ENCODE peak calls at places on chromosomes 16 and 17, in four cellular contexts. One of them, this sample, is unnamed. For H3K4me1, the result is how much of the 10 kb centered on the place peaks cover.

GRCh38 chr16:14491831-14492529 is 138.1 kb downstream of the PARN start:
- DNase-seq in testis: no peak
- DNase-seq in left ventricle myocardium inferior: no peak
- DNase-seq in DND-41: no peak
- DNase-seq in this sample: peak

GRCh38 chr17:43406676-43407645 is 8.2 kb downstream of the ARL4D start:
- DNase-seq in left ventricle myocardium inferior: no peak
- DNase-seq in DND-41: no peak
- DNase-seq in testis: no peak
- DNase-seq in this sample: no peak

GRCh38 chr16:57620316-57621231 is 7.9 kb upstream of the ADGRG1 start:
- DNase-seq in testis: no peak
- DNase-seq in left ventricle myocardium inferior: no peak
- DNase-seq in DND-41: no peak
- DNase-seq in this sample: peak

GRCh38 chr17:3511841-3512511 is 36.2 kb downstream of the ASPA start:
- DNase-seq in DND-41: no peak
- DNase-seq in testis: no peak
- DNase-seq in left ventricle myocardium inferior: no peak
- DNase-seq in this sample: no peak

GRCh38 chr17:1574697-1575471 is 12.3 kb upstream of the PITPNA start:
- DNase-seq in DND-41: no peak
- DNase-seq in left ventricle myocardium inferior: no peak
- DNase-seq in testis: no peak
- DNase-seq in this sample: no peak

GRCh38 chr16:77307764-77308561 is 108.8 kb downstream of the SYCE1L start:
- DNase-seq in testis: no peak
- DNase-seq in left ventricle myocardium inferior: no peak
- DNase-seq in DND-41: no peak
- DNase-seq in this sample: no peak

GRCh38 chr17:35774499-35774898 is 13.8 kb downstream of the C17orf50 start:
- DNase-seq in DND-41: no peak
- DNase-seq in testis: peak
- DNase-seq in left ventricle myocardium inferior: no peak
- DNase-seq in this sample: peak

GRCh38 chr17:17842111-17842876 is 5.5 kb upstream of the SREBF1 start:
- DNase-seq in left ventricle myocardium inferior: no peak
- DNase-seq in DND-41: no peak
- DNase-seq in testis: no peak
- DNase-seq in this sample: no peak

GRCh38 chr16:54846761-54847160 is 83.9 kb upstream of the IRX5 start:
- DNase-seq in testis: no peak
- DNase-seq in left ventricle myocardium inferior: no peak
- DNase-seq in DND-41: no peak
- DNase-seq in this sample: no peak

GRCh38 chr16:87560428-87561199 is 41.7 kb upstream of the JPH3 start:
- DNase-seq in left ventricle myocardium inferior: peak
- DNase-seq in testis: peak
- DNase-seq in DND-41: peak
- DNase-seq in this sample: peak

GRCh38 chr17:81033535-81034167 is 1.3 kb upstream of the BAIAP2 start:
- DNase-seq in left ventricle myocardium inferior: no peak
- DNase-seq in DND-41: no peak
- DNase-seq in testis: no peak
- DNase-seq in this sample: no peak

GRCh38 chr17:29237476-29238132 is 9.1 kb upstream of the CRYBA1 start:
- DNase-seq in testis: no peak
- DNase-seq in DND-41: no peak
- DNase-seq in left ventricle myocardium inferior: no peak
- DNase-seq in this sample: no peak

GRCh38 chr17:36593651-36594316 is 2.1 kb downstream of the DHRS11 start:
- DNase-seq in DND-41: no peak
- DNase-seq in testis: no peak
- DNase-seq in left ventricle myocardium inferior: no peak
- DNase-seq in this sample: no peak

GRCh38 chr16:56547949-56548567 is 16.8 kb upstream of the MT4 start:
- DNase-seq in left ventricle myocardium inferior: no peak
- DNase-seq in testis: no peak
- DNase-seq in DND-41: no peak
- DNase-seq in this sample: no peak

GRCh38 chr16:72536673-72537435 is 364.9 kb upstream of the PMFBP1 start:
- DNase-seq in left ventricle myocardium inferior: no peak
- DNase-seq in DND-41: no peak
- DNase-seq in testis: no peak
- DNase-seq in this sample: no peak

GRCh38 chr16:27642753-27643152 is 92.8 kb downstream of the KATNIP start:
- DNase-seq in testis: peak
- DNase-seq in left ventricle myocardium inferior: no peak
- DNase-seq in DND-41: peak
- DNase-seq in this sample: no peak

GRCh38 chr17:74547736-74548135 is 1.8 kb upstream of the CD300C start:
- DNase-seq in testis: no peak
- DNase-seq in DND-41: peak
- DNase-seq in left ventricle myocardium inferior: no peak
- DNase-seq in this sample: no peak

GRCh38 chr17:27072885-27073284 is 221.0 kb upstream of the WSB1 start:
- DNase-seq in left ventricle myocardium inferior: no peak
- DNase-seq in testis: no peak
- DNase-seq in DND-41: no peak
- DNase-seq in this sample: no peak

GRCh38 chr16:71425746-71426068 is 16.1 kb downstream of the TLE7 start:
- DNase-seq in DND-41: no peak
- DNase-seq in testis: peak
- DNase-seq in left ventricle myocardium inferior: no peak
- DNase-seq in this sample: no peak
- H3K4me3 ChIP-seq in DND-41: no peak
- H3K4me3 ChIP-seq in testis: peak
- H3K4me3 ChIP-seq in left ventricle myocardium inferior: no peak
- H3K4me3 ChIP-seq in this sample: peak

DNA sequence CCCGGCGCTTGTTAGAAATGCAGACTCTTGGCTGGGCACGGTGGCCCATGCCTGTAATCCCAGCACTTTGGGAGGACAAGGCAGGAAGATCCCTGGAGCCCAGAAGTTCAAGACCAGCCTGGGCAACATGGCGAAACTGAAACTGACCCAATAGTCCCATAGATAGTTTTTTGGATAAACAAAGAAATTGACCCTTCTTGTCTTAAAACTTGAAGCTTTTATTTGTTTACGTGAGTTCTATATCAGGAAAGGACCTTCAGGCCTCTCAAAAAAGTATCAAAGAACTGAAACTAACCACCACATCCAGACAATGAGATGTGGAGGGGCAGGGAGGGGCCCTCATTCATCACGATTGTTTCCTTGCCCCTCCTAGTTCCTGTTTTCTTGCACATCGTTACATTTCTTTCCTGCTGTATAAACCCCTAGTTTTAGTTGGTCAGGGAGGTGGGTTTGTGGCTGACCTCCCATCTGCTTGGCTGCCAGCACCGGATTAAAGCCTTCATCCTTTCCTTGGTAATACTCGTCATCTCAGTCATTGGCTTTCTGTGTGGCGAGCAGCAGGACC is 29.9 kb upstream of the PRM1 start:
- DNase-seq in testis: no peak
- DNase-seq in left ventricle myocardium inferior: no peak
- DNase-seq in DND-41: peak
- DNase-seq in this sample: no peak
- H3K4me1 ChIP-seq in testis: under half
- H3K4me1 ChIP-seq in left ventricle myocardium inferior: under half
- H3K4me1 ChIP-seq in DND-41: under half
- H3K4me1 ChIP-seq in this sample: under half

GRCh38 chr16:83954577-83955016 is 1.6 kb downstream of the OSGIN1 start:
- DNase-seq in left ventricle myocardium inferior: peak
- DNase-seq in DND-41: no peak
- DNase-seq in testis: peak
- DNase-seq in this sample: no peak
- H3K4me3 ChIP-seq in left ventricle myocardium inferior: peak
- H3K4me3 ChIP-seq in DND-41: no peak
- H3K4me3 ChIP-seq in testis: no peak
- H3K4me3 ChIP-seq in this sample: no peak

DNA sequence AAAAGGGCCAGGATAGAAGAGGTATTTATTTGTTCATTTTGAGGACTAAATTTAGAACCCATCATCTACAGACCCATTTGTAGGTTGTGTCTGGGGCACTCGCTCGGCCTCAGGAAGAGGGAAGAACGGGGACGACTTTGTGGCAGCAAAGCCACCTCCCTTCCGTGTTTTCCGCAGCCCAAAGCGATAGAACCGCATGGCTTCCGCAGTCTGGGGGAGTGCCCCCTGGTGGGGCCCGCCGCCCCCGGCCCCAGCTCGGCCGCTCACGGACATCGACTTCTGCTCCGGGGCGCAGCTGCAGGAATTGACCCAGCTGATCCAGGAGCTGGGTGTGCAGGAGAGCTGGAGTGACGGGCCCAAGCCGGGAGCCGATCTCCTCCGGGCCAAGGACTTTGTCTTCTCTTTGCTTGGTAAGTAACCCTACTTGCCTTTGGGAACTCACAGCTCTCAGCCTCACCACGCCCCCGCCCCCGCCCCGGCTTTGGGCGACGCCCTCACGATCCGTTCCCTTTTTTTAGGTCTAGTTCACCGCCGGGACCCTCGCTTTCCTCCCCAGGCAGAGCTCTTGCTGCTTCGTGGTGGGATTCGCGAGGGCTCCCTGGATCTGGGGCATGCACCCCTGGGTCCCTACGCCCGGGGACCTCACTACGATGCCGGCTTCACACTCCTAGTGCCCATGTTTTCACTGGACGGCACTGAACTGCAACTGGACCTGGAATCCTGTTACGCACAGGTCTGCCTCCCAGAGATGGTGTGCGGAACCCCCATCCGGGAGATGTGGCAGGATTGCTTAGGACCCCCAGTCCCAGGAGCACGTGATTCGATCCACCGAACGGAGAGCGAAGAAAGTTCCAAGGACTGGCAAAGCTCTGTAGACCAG is 681 bp downstream of the TMEM102 start:
- DNase-seq in testis: no peak
- DNase-seq in DND-41: peak
- DNase-seq in left ventricle myocardium inferior: peak
- DNase-seq in this sample: no peak
- H3K4me1 ChIP-seq in testis: under half
- H3K4me1 ChIP-seq in DND-41: under half
- H3K4me1 ChIP-seq in left ventricle myocardium inferior: half or more
- H3K4me1 ChIP-seq in this sample: under half

GRCh38 chr17:77377836-77378235 is 237.1 kb downstream of the SEC14L1 start:
- DNase-seq in DND-41: no peak
- DNase-seq in testis: no peak
- DNase-seq in left ventricle myocardium inferior: no peak
- DNase-seq in this sample: no peak

GRCh38 chr17:77375917-77376651 is 235.3 kb downstream of the SEC14L1 start:
- DNase-seq in DND-41: no peak
- DNase-seq in left ventricle myocardium inferior: no peak
- DNase-seq in testis: peak
- DNase-seq in this sample: peak

GRCh38 chr17:77378318-77379064 is 237.7 kb downstream of the SEC14L1 start:
- DNase-seq in testis: no peak
- DNase-seq in DND-41: no peak
- DNase-seq in left ventricle myocardium inferior: no peak
- DNase-seq in this sample: no peak

GRCh38 chr17:77375526-77375916 is 234.8 kb downstream of the SEC14L1 start:
- DNase-seq in testis: no peak
- DNase-seq in DND-41: no peak
- DNase-seq in left ventricle myocardium inferior: no peak
- DNase-seq in this sample: no peak

GRCh38 chr17:77376795-77377751 is 236.3 kb downstream of the SEC14L1 start:
- DNase-seq in left ventricle myocardium inferior: peak
- DNase-seq in DND-41: no peak
- DNase-seq in testis: peak
- DNase-seq in this sample: peak
- H3K4me3 ChIP-seq in left ventricle myocardium inferior: peak
- H3K4me3 ChIP-seq in DND-41: no peak
- H3K4me3 ChIP-seq in testis: no peak
- H3K4me3 ChIP-seq in this sample: peak

GRCh38 chr16:15808071-15808470 is 48.8 kb downstream of the MYH11 start:
- DNase-seq in DND-41: no peak
- DNase-seq in testis: no peak
- DNase-seq in left ventricle myocardium inferior: no peak
- DNase-seq in this sample: no peak
- H3K4me1 ChIP-seq in DND-41: under half
- H3K4me1 ChIP-seq in testis: half or more
- H3K4me1 ChIP-seq in left ventricle myocardium inferior: under half
- H3K4me1 ChIP-seq in this sample: under half

DNA sequence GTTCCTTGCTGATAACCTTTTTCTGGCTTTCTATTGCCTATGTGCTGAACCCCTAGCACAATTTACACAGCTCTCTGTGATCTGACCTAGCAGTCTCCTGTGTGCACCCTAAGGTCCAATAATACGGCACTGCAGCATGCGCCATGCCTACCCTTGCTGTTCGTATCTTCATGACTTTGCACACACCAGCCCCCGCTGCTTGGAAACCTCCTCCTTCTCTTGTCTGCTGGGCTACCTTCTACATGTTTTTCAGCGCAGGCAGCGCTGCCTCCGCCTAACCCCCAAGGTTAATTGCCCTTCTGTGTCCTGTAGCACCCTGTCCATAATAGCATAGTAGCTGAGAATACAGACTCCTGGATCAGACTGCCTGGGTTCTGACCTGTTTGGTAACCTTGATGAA is 1.4 kb downstream of the STARD3 start:
- DNase-seq in testis: no peak
- DNase-seq in DND-41: no peak
- DNase-seq in left ventricle myocardium inferior: no peak
- DNase-seq in this sample: no peak
- H3K4me3 ChIP-seq in testis: no peak
- H3K4me3 ChIP-seq in DND-41: peak
- H3K4me3 ChIP-seq in left ventricle myocardium inferior: peak
- H3K4me3 ChIP-seq in this sample: peak